ENCODE peak calls at places on chromosome 18, in nine cellular contexts. M is iris pigment epithelial cell; X is stimulated activated CD8-positive, alpha-beta memory T cell treated with anti-CD3 and anti-CD28 coated beads, Interleukin-7, amount 100 ng/mL, for 24 hours; T is stimulated activated CD4-positive, alpha-beta T cell treated with anti-CD3 and anti-CD28 coated beads, Interleukin-2, amount 100 ng/mL, for 48 hours; J is stimulated activated naive B cell treated with anti-CD40 and anti-IgM and Interleukin-4, amounts not matched to agents 10 μg/mL and 1 μg/mL and 100 μg/mL, for 72 hours; R is activated T-cell treated with anti-CD3 and anti-CD28 coated beads, Interleukin-2, amount 50 U/mL, for 72 hours; Z is substantia nigra; E is EL; B is left ventricle myocardium inferior. U is an unnamed sample.

GRCh38 chr18:5238371-5238758 is 41.3 kb upstream of the AKAIN1 start:
- DNase-seq in Z (peak), E (peak), R (peak), T (peak), X (no peak), J (peak), M (peak), B (peak), U (no peak)

GRCh38 chr18:22180722-22181121 is 11.3 kb downstream of the GATA6 start:
- DNase-seq in R (no peak), Z (no peak), J (no peak), T (no peak), B (no peak), M (no peak), E (no peak), X (no peak), U (peak)

GRCh38 chr18:22084547-22084946 is 84.8 kb upstream of the GATA6 start:
- DNase-seq in B (peak), E (no peak), J (no peak), R (no peak), Z (no peak), M (no peak), X (no peak), T (no peak), U (no peak)

GRCh38 chr18:36889316-36889715 is 60.4 kb downstream of the KIAA1328 start:
- DNase-seq in Z (no peak), E (no peak), M (peak), B (no peak), T (no peak), X (no peak), J (no peak), R (no peak), U (peak)

GRCh38 chr18:39841133-39842041 is 2113.6 kb upstream of the PIK3C3 start:
- DNase-seq in X (no peak), R (no peak), T (no peak), E (peak), J (no peak), Z (peak), M (peak), B (no peak), U (peak)

GRCh38 chr18:48553236-48553635 is 14.4 kb downstream of the CTIF start:
- DNase-seq in B (no peak), E (no peak), T (no peak), M (no peak), Z (no peak), J (no peak), R (no peak), X (no peak), U (no peak)

GRCh38 chr18:59646228-59646945 is 50.8 kb downstream of the CCBE1 start:
- DNase-seq in T (no peak), J (no peak), E (no peak), M (peak), B (no peak), Z (no peak), R (no peak), X (no peak), U (no peak)

GRCh38 chr18:73780218-73780617 is 367.4 kb downstream of the FBXO15 start:
- DNase-seq in B (no peak), J (no peak), M (no peak), E (no peak), T (no peak), R (no peak), X (no peak), Z (no peak), U (no peak)

GRCh38 chr18:37390687-37391086 is 174.9 kb downstream of the CELF4 start:
- DNase-seq in M (no peak), Z (no peak), B (no peak), R (no peak), X (no peak), E (no peak), T (no peak), J (no peak), U (no peak)

GRCh38 chr18:44884446-44884845 is 203.8 kb downstream of the SETBP1 start:
- DNase-seq in X (no peak), J (no peak), E (peak), M (no peak), Z (no peak), T (no peak), B (no peak), R (no peak), U (no peak)

GRCh38 chr18:63550068-63550467 is 7.9 kb downstream of the SERPINB12 start:
- DNase-seq in Z (no peak), T (no peak), R (no peak), E (no peak), M (no peak), J (no peak), B (no peak), X (no peak), U (no peak)

GRCh38 chr18:23719634-23720201 is 30.5 kb downstream of the LAMA3 start:
- DNase-seq in B (no peak), Z (no peak), E (peak), M (peak), J (no peak), R (no peak), T (no peak), X (no peak), U (peak)

GRCh38 chr18:46630160-46630559 is 26.9 kb downstream of the LOXHD1 start:
- DNase-seq in T (no peak), Z (no peak), R (peak), B (no peak), J (no peak), E (peak), M (no peak), X (no peak), U (no peak)

GRCh38 chr18:36578871-36579270 is 249.9 kb downstream of the TPGS2 start:
- DNase-seq in Z (no peak), M (peak), B (no peak), E (peak), X (no peak), R (no peak), J (no peak), T (no peak), U (no peak)

GRCh38 chr18:28079883-28080282 is 97.0 kb downstream of the CDH2 start:
- DNase-seq in R (no peak), Z (no peak), X (no peak), B (no peak), T (no peak), J (no peak), M (no peak), E (no peak), U (no peak)

GRCh38 chr18:63936156-63936931 is 12.8 kb upstream of the HMSD start:
- DNase-seq in T (peak), J (peak), B (peak), X (peak), M (peak), Z (peak), R (peak), E (peak), U (peak)

GRCh38 chr18:67600781-67601180 is 84.3 kb upstream of the DSEL start:
- DNase-seq in E (no peak), X (no peak), J (no peak), Z (no peak), R (no peak), B (no peak), M (peak), T (no peak), U (no peak)

GRCh38 chr18:29188760-29189159 is 1011.8 kb upstream of the CDH2 start:
- DNase-seq in X (no peak), M (peak), B (no peak), Z (no peak), J (no peak), T (no peak), E (peak), R (no peak), U (no peak)

GRCh38 chr18:36402765-36403396 is 105.4 kb downstream of the FHOD3 start:
- DNase-seq in M (no peak), T (no peak), E (no peak), B (peak), R (no peak), J (no peak), Z (no peak), X (no peak), U (no peak)

GRCh38 chr18:62366992-62367391 is 41.9 kb downstream of the TNFRSF11A start:
- DNase-seq in R (no peak), X (no peak), B (no peak), E (no peak), Z (no peak), J (no peak), M (no peak), T (no peak), U (no peak)

GRCh38 chr18:50638623-50639398 is 78.9 kb downstream of the MAPK4 start:
- DNase-seq in B (no peak), E (no peak), X (no peak), M (no peak), J (no peak), T (no peak), Z (no peak), R (no peak), U (no peak)

GRCh38 chr18:12659904-12660605 is 2.1 kb upstream of the SPIRE1 start:
- DNase-seq in R (peak), B (no peak), T (no peak), M (peak), J (no peak), Z (no peak), E (peak), X (no peak), U (peak)

GRCh38 chr18:7614030-7614429 is 46.9 kb downstream of the PTPRM start:
- DNase-seq in B (no peak), R (no peak), M (no peak), Z (no peak), X (no peak), E (no peak), T (no peak), J (no peak), U (no peak)

GRCh38 chr18:58228176-58228575 is 184.2 kb downstream of the NEDD4L start:
- DNase-seq in M (no peak), B (peak), T (no peak), R (no peak), X (no peak), E (no peak), J (no peak), Z (no peak), U (no peak)

GRCh38 chr18:25726278-25726677 is 364.1 kb downstream of the SS18 start:
- DNase-seq in E (peak), M (no peak), X (no peak), J (no peak), T (no peak), R (no peak), B (no peak), Z (peak), U (no peak)

GRCh38 chr18:51196811-51197660 is 445 bp downstream of the MEX3C start:
- DNase-seq in Z (no peak), M (peak), X (no peak), T (peak), J (no peak), B (peak), R (peak), E (peak), U (peak)

GRCh38 chr18:72672364-72673151 is 128.4 kb upstream of the CBLN2 start:
- DNase-seq in J (no peak), T (peak), R (no peak), B (no peak), E (peak), M (peak), Z (no peak), X (no peak), U (peak)

GRCh38 chr18:60570172-60570571 is 197.6 kb upstream of the MC4R start:
- DNase-seq in R (no peak), T (no peak), Z (no peak), B (no peak), E (no peak), M (no peak), J (no peak), X (no peak), U (no peak)

GRCh38 chr18:63258749-63259580 is 60.6 kb downstream of the BCL2 start:
- DNase-seq in E (no peak), B (no peak), J (no peak), Z (no peak), R (no peak), X (no peak), M (no peak), T (no peak), U (no peak)

GRCh38 chr18:75125359-75126331 is 83.3 kb downstream of the PTGR3 start:
- DNase-seq in M (no peak), Z (no peak), R (no peak), B (no peak), T (no peak), J (no peak), E (peak), X (no peak), U (no peak)

GRCh38 chr18:25373443-25373842 is 21.5 kb upstream of the ZNF521 start:
- DNase-seq in B (no peak), R (no peak), X (no peak), Z (no peak), M (no peak), E (no peak), J (no peak), T (no peak), U (no peak)

GRCh38 chr18:75170022-75170789 is 38.7 kb downstream of the PTGR3 start:
- DNase-seq in T (no peak), Z (no peak), X (no peak), E (no peak), J (no peak), R (no peak), M (no peak), B (peak), U (no peak)

GRCh38 chr18:66440433-66440832 is 163.5 kb downstream of the CDH19 start:
- DNase-seq in B (no peak), Z (no peak), T (no peak), R (no peak), M (no peak), X (no peak), J (no peak), E (no peak), U (no peak)

GRCh38 chr18:70501358-70501757 is 212.5 kb downstream of the SOCS6 start:
- DNase-seq in X (no peak), R (no peak), B (no peak), M (no peak), Z (no peak), J (no peak), T (no peak), E (no peak), U (no peak)

U was measured in endothelial cell of umbilical vein.